ENCODE peak calls at places on chromosomes 4 and X, in eight cellular contexts. T is GM13976, W is breast epithelium, J is right lobe of liver, X is HFFc6, N is esophagus squamous epithelium, O is choroid plexus epithelial cell, R is HCT116. L is an unnamed sample.
A peak's percentile ranks its signal among the peaks of the same experiment; 100 is the strongest.

GRCh38 chrX:10574663-10575062 is 45.7 kb downstream of the MID1 start:
- DNase-seq in T (no peak), W (no peak), J (no peak), X (peak; percentile 21), N (no peak), O (no peak), R (no peak), L (no peak)

GRCh38 chr4:184568770-184569169 is 80.5 kb downstream of the CASP3 start:
- DNase-seq in T (no peak), W (no peak), J (no peak), X (no peak), N (no peak), O (no peak), R (no peak), L (no peak)

GRCh38 chr4:104494822-104495559 is at the start of gene CXXC4:
- DNase-seq in T (peak; percentile 76), W (peak; percentile 38), J (peak; percentile 79), X (peak; percentile 0), N (no peak), O (peak; percentile 40), R (peak; percentile 23), L (peak; percentile 70)

GRCh38 chr4:156946508-156947197 is 24.9 kb downstream of the PDGFC start:
- DNase-seq in T (no peak), W (no peak), J (no peak), X (peak; percentile 99), N (no peak), O (peak; percentile 97), R (peak; percentile 93), L (no peak)

GRCh38 chrX:132592880-132593279 is 104.0 kb upstream of the MBNL3 start:
- DNase-seq in T (no peak), W (no peak), J (peak; percentile 38), X (no peak), N (no peak), O (peak; percentile 26), R (no peak), L (peak; percentile 5)

GRCh38 chr4:72112514-72113156 is 80.8 kb downstream of the NPFFR2 start:
- DNase-seq in T (peak; percentile 24), W (no peak), J (no peak), X (peak; percentile 23), N (no peak), O (peak; percentile 31), R (peak; percentile 39), L (peak; percentile 26)

GRCh38 chr4:24794916-24795665 is at the start of gene SOD3:
- DNase-seq in T (no peak), W (peak; percentile 46), J (peak; percentile 79), X (peak; percentile 88), N (no peak), O (peak; percentile 92), R (no peak), L (no peak)

GRCh38 chr4:38237139-38237538 is 276.9 kb downstream of the PTTG2 start:
- DNase-seq in T (no peak), W (no peak), J (no peak), X (peak; percentile 67), N (no peak), O (peak; percentile 47), R (no peak), L (no peak)

GRCh38 chrX:17375631-17376380 is 806 bp downstream of the NHS start:
- DNase-seq in T (peak; percentile 9), W (no peak), J (no peak), X (peak; percentile 32), N (no peak), O (peak; percentile 28), R (no peak), L (no peak)

GRCh38 chrX:15914486-15914885 is 59.9 kb upstream of the AP1S2 start:
- DNase-seq in T (no peak), W (no peak), J (no peak), X (no peak), N (no peak), O (no peak), R (no peak), L (no peak)

GRCh38 chr4:7403001-7403400 is 31.7 kb downstream of the PSAPL1 start:
- DNase-seq in T (no peak), W (no peak), J (no peak), X (no peak), N (no peak), O (no peak), R (no peak), L (no peak)

GRCh38 chr4:170011921-170012628 is 14.1 kb downstream of the MFAP3L start:
- DNase-seq in T (no peak), W (no peak), J (peak; percentile 68), X (no peak), N (no peak), O (no peak), R (no peak), L (no peak)

GRCh38 chrX:63657821-63658220 is 127.2 kb downstream of the ARHGEF9 start:
- DNase-seq in T (no peak), W (peak; percentile 55), J (no peak), X (peak; percentile 51), N (no peak), O (peak; percentile 87), R (peak; percentile 0), L (no peak)

GRCh38 chr4:142331646-142332045 is 514.5 kb downstream of the INPP4B start:
- DNase-seq in T (no peak), W (no peak), J (no peak), X (peak; percentile 85), N (no peak), O (peak; percentile 68), R (no peak), L (no peak)

GRCh38 chr4:140266958-140267568 is 106.4 kb upstream of the SCOC start:
- DNase-seq in T (no peak), W (no peak), J (no peak), X (peak; percentile 71), N (no peak), O (peak; percentile 93), R (no peak), L (no peak)

GRCh38 chrX:31251336-31251735 is 179.5 kb upstream of the FTHL17 start:
- DNase-seq in T (no peak), W (no peak), J (no peak), X (no peak), N (no peak), O (no peak), R (no peak), L (no peak)

DNA sequence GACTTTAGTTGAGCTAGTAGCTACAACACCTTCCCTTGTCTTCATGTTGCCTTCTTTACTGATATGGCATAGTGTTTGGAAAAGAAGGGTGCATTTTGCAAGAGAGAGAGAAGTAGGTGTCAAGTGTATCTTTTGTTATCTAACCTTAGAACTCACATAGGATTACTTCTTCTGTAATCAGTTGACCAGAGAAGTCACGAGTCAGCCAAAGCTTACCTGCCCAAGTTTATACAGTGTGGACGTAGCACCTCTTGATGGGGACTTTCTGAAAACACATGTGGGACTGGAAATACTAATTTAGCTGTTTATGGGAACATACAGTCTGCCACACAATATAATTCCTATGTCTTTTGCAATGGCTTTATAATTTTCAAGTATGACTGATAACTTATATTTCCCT is 56.0 kb downstream of the UGT8 start:
- DNase-seq in T (no peak), W (no peak), J (no peak), X (no peak), N (no peak), O (no peak), R (no peak), L (no peak)
- TF ChIP-seq CTCF in T (no peak), W (no peak), J (no peak), X (no peak), N (no peak), O (no peak), R (no peak), L (peak; percentile 26)

GRCh38 chr4:152374153-152374552 is 161.7 kb downstream of the FBXW7 start:
- DNase-seq in T (no peak), W (no peak), J (no peak), X (no peak), N (no peak), O (no peak), R (no peak), L (no peak)

GRCh38 chr4:152374606-152375285 is 161.1 kb downstream of the FBXW7 start:
- DNase-seq in T (no peak), W (no peak), J (no peak), X (peak; percentile 47), N (no peak), O (no peak), R (no peak), L (no peak)

GRCh38 chr4:152369203-152369902 is 166.5 kb downstream of the FBXW7 start:
- DNase-seq in T (no peak), W (no peak), J (no peak), X (no peak), N (no peak), O (no peak), R (no peak), L (no peak)

GRCh38 chr4:152369903-152370296 is 166.0 kb downstream of the FBXW7 start:
- DNase-seq in T (no peak), W (no peak), J (no peak), X (no peak), N (no peak), O (peak; percentile 34), R (no peak), L (no peak)

GRCh38 chr4:152372444-152372843 is 163.4 kb downstream of the FBXW7 start:
- DNase-seq in T (no peak), W (no peak), J (no peak), X (no peak), N (no peak), O (no peak), R (no peak), L (no peak)
- TF ChIP-seq CTCF in T (no peak), W (no peak), J (no peak), X (no peak), N (no peak), O (no peak), R (no peak), L (no peak)

GRCh38 chrX:96373047-96373355 is 311.6 kb upstream of the DIAPH2 start:
- DNase-seq in T (no peak), W (no peak), J (no peak), X (no peak), N (no peak), O (no peak), R (no peak), L (no peak)

GRCh38 chrX:96372313-96373046 is 312.2 kb upstream of the DIAPH2 start:
- DNase-seq in T (peak; percentile 17), W (no peak), J (no peak), X (peak; percentile 61), N (no peak), O (peak; percentile 80), R (peak; percentile 1), L (peak; percentile 14)
- TF ChIP-seq CTCF in T (peak; percentile 41), W (peak; percentile 50), J (peak; percentile 61), X (peak; percentile 80), N (peak; percentile 58), O (peak; percentile 71), R (peak; percentile 48), L (peak; percentile 61)

GRCh38 chrX:47643926-47644325 is 6.4 kb downstream of the ELK1 start:
- DNase-seq in T (no peak), W (no peak), J (no peak), X (no peak), N (no peak), O (peak; percentile 72), R (no peak), L (no peak)

GRCh38 chrX:47648376-47648775 is 2.0 kb downstream of the ELK1 start:
- DNase-seq in T (no peak), W (no peak), J (no peak), X (no peak), N (no peak), O (peak; percentile 86), R (no peak), L (no peak)

GRCh38 chrX:47646636-47647035 is 3.7 kb downstream of the ELK1 start:
- DNase-seq in T (no peak), W (no peak), J (no peak), X (no peak), N (no peak), O (no peak), R (no peak), L (no peak)

GRCh38 chrX:47645530-47645929 is 4.8 kb downstream of the ELK1 start:
- DNase-seq in T (no peak), W (no peak), J (no peak), X (no peak), N (no peak), O (peak; percentile 67), R (no peak), L (no peak)

GRCh38 chrX:47644557-47645091 is 5.7 kb downstream of the ELK1 start:
- DNase-seq in T (no peak), W (no peak), J (no peak), X (peak; percentile 24), N (no peak), O (peak; percentile 57), R (no peak), L (no peak)
- TF ChIP-seq CTCF in T (no peak), W (no peak), J (peak; percentile 19), X (peak; percentile 71), N (peak; percentile 17), O (peak; percentile 57), R (peak; percentile 14), L (peak; percentile 9)